ENCODE peak calls at places on chromosomes 7 and 10, in six cellular contexts. V is lower lobe of right lung; X is naive thymus-derived CD4-positive, alpha-beta T cell; S is CD4-positive, alpha-beta memory T cell; K is cardiac muscle cell; E is uterus. D is an unnamed sample. For H3K27me3, the result is how much of the 10 kb centered on the place peaks cover.

GRCh38 chr10:59900044-59900727 is 6.2 kb downstream of the CCDC6 start:
- DNase-seq in E (no peak), X (no peak), V (no peak), S (no peak), K (no peak), D (no peak)

GRCh38 chr10:116767235-116767634 is 24.9 kb upstream of the HSPA12A start:
- DNase-seq in E (peak), K (no peak), X (no peak), V (no peak), S (no peak), D (no peak)

GRCh38 chr7:113197274-113197673 is 78.9 kb upstream of the SMIM30 start:
- DNase-seq in E (no peak), X (no peak), S (no peak), V (no peak), K (no peak), D (no peak)

GRCh38 chr10:98242823-98243222 is 25.2 kb downstream of the LOXL4 start:
- DNase-seq in X (no peak), K (peak), V (no peak), S (no peak), E (no peak), D (no peak)

GRCh38 chr10:76936182-76936581 is 701.4 kb downstream of the KCNMA1 start:
- DNase-seq in K (no peak), E (no peak), S (no peak), X (no peak), V (no peak), D (no peak)

GRCh38 chr10:62844280-62845011 is 28.3 kb upstream of the EGR2 start:
- DNase-seq in E (no peak), S (no peak), V (no peak), K (no peak), X (no peak), D (no peak)

GRCh38 chr10:124734311-124735166 is 9.6 kb downstream of the FAM53B start:
- DNase-seq in K (no peak), E (peak), X (no peak), V (no peak), S (no peak), D (peak)

GRCh38 chr10:71597821-71598498 is 121.6 kb downstream of the C10orf105 start:
- DNase-seq in E (peak), S (no peak), K (no peak), V (peak), X (no peak), D (no peak)

GRCh38 chr10:79356104-79356503 is 8.8 kb downstream of the PPIF start:
- DNase-seq in X (no peak), K (no peak), E (no peak), V (no peak), S (no peak), D (no peak)

GRCh38 chr7:77799078-77799964 is 748 bp downstream of the PHTF2 start:
- DNase-seq in K (peak), V (peak), X (peak), E (peak), S (peak), D (peak)

GRCh38 chr7:117950601-117951278 is 77.5 kb upstream of the CTTNBP2 start:
- DNase-seq in E (no peak), V (no peak), S (no peak), K (no peak), X (no peak), D (no peak)

GRCh38 chr7:23918856-23919255 is 208.8 kb downstream of the STK31 start:
- DNase-seq in K (no peak), S (no peak), X (no peak), E (no peak), V (no peak), D (no peak)

GRCh38 chr7:87784424-87784823 is 91.7 kb downstream of the SLC25A40 start:
- DNase-seq in X (no peak), E (no peak), K (no peak), V (no peak), S (no peak), D (no peak)

GRCh38 chr7:157972914-157973313 is 614.7 kb downstream of the PTPRN2 start:
- DNase-seq in V (no peak), E (no peak), S (no peak), K (no peak), X (no peak), D (no peak)

GRCh38 chr10:28951484-28951883 is 274.2 kb downstream of the BAMBI start:
- DNase-seq in V (no peak), S (no peak), E (no peak), X (no peak), K (no peak), D (no peak)

GRCh38 chr10:35462491-35462934 is 126.2 kb downstream of the CCNY start:
- DNase-seq in E (no peak), V (no peak), X (no peak), K (peak), S (no peak), D (peak)

GRCh38 chr10:34364253-34365037 is 450.7 kb downstream of the PARD3 start:
- DNase-seq in E (no peak), X (no peak), K (no peak), S (no peak), V (no peak), D (no peak)

GRCh38 chr7:94962661-94963060 is 55.3 kb downstream of the PPP1R9A start:
- DNase-seq in E (no peak), S (no peak), V (no peak), X (no peak), K (no peak), D (no peak)

GRCh38 chr7:154833839-154834238 is 169.1 kb downstream of the PAXIP1 start:
- DNase-seq in E (no peak), S (no peak), V (no peak), K (no peak), X (no peak), D (no peak)

GRCh38 chr10:46516660-46517416 is 39.6 kb downstream of the GPRIN2 start:
- DNase-seq in V (peak), E (peak), X (no peak), K (no peak), S (no peak), D (no peak)

GRCh38 chr7:132307465-132307864 is 268.8 kb downstream of the PLXNA4 start:
- DNase-seq in S (no peak), V (no peak), K (no peak), X (no peak), E (no peak), D (no peak)

GRCh38 chr7:142100634-142101033 is 10.9 kb upstream of the MGAM2 start:
- DNase-seq in S (no peak), E (no peak), X (no peak), V (no peak), K (no peak), D (no peak)

GRCh38 chr10:96840841-96841518 is 8.9 kb downstream of the LCOR start:
- DNase-seq in V (no peak), S (no peak), X (no peak), E (no peak), K (no peak), D (no peak)

GRCh38 chr10:85873063-85873462 is 493.5 kb downstream of the GRID1 start:
- DNase-seq in X (no peak), K (no peak), E (no peak), V (no peak), S (no peak), D (no peak)

GRCh38 chr7:90455163-90456030 is 14.0 kb upstream of the PTTG1IP2 start:
- DNase-seq in K (peak), S (peak), E (no peak), X (peak), V (no peak), D (no peak)

GRCh38 chr7:135758531-135758932 is 9.9 kb upstream of the FAM180A start:
- DNase-seq in V (no peak), X (no peak), K (no peak), E (no peak), S (no peak), D (no peak)

GRCh38 chr10:110668443-110668842 is 24.3 kb downstream of the RBM20 start:
- DNase-seq in K (peak), E (no peak), S (no peak), X (no peak), V (no peak), D (no peak)

GRCh38 chr7:37194943-37195342 is 253.7 kb downstream of the ELMO1 start:
- DNase-seq in X (no peak), S (no peak), K (no peak), E (no peak), V (no peak), D (no peak)

GRCh38 chr10:30818854-30819253 is 189.3 kb upstream of the LYZL2 start:
- DNase-seq in E (no peak), S (no peak), K (no peak), V (no peak), X (no peak), D (no peak)

GRCh38 chr10:48509974-48510692 is 94.7 kb downstream of the ARHGAP22 start:
- DNase-seq in V (no peak), E (no peak), K (peak), X (no peak), S (no peak), D (no peak)

GRCh38 chr10:102602272-102603045 is 41.8 kb upstream of the TRIM8 start:
- DNase-seq in V (no peak), S (no peak), X (no peak), K (no peak), E (peak), D (no peak)

GRCh38 chr10:27861781-27862180 is 116.2 kb upstream of the MKX start:
- DNase-seq in S (no peak), X (no peak), K (no peak), E (no peak), V (no peak), D (no peak)

GRCh38 chr10:27857616-27858015 is 112.0 kb upstream of the MKX start:
- DNase-seq in V (no peak), K (peak), S (no peak), X (no peak), E (no peak), D (no peak)
- H3K27me3 ChIP-seq in V (under half), K (under half), S (under half), X (under half), E (under half), D (under half)

GRCh38 chr10:13218878-13219277 is 15.3 kb downstream of the UCMA start:
- DNase-seq in X (no peak), S (no peak), E (no peak), K (no peak), V (no peak), D (no peak)
- H3K27me3 ChIP-seq in X (under half), S (under half), E (under half), K (under half), V (under half), D (under half)

GRCh38 chr7:26078437-26079362 is 73.3 kb upstream of the NFE2L3 start:
- DNase-seq in K (peak), E (peak), V (peak), X (peak), S (peak), D (peak)
- H3K27me3 ChIP-seq in K (under half), E (under half), V (under half), X (under half), S (under half), D (under half)

GRCh38 chr7:101175664-101176063 is 4.4 kb downstream of the NAT16 start:
- DNase-seq in K (no peak), S (no peak), V (no peak), E (no peak), X (no peak), D (no peak)
- H3K27me3 ChIP-seq in K (half or more), S (half or more), V (half or more), E (half or more), X (under half), D (under half)

GRCh38 chr10:114400091-114400490 is 4.2 kb downstream of the AFAP1L2 start:
- DNase-seq in E (peak), X (no peak), K (no peak), S (no peak), V (no peak), D (no peak)

GRCh38 chr10:114403545-114404161 is 649 bp downstream of the AFAP1L2 start:
- DNase-seq in V (no peak), X (no peak), S (no peak), E (peak), K (peak), D (no peak)

GRCh38 chr10:114401195-114401741 is 3.0 kb downstream of the AFAP1L2 start:
- DNase-seq in X (no peak), E (peak), S (no peak), K (no peak), V (no peak), D (no peak)

GRCh38 chr10:114402871-114403544 is 1.3 kb downstream of the AFAP1L2 start:
- DNase-seq in S (no peak), V (no peak), X (no peak), E (no peak), K (no peak), D (no peak)

GRCh38 chr10:114402233-114402632 is 2.1 kb downstream of the AFAP1L2 start:
- DNase-seq in V (no peak), E (no peak), S (no peak), K (no peak), X (no peak), D (no peak)
- H3K27me3 ChIP-seq in V (under half), E (under half), S (under half), K (under half), X (under half), D (under half)

DNA sequence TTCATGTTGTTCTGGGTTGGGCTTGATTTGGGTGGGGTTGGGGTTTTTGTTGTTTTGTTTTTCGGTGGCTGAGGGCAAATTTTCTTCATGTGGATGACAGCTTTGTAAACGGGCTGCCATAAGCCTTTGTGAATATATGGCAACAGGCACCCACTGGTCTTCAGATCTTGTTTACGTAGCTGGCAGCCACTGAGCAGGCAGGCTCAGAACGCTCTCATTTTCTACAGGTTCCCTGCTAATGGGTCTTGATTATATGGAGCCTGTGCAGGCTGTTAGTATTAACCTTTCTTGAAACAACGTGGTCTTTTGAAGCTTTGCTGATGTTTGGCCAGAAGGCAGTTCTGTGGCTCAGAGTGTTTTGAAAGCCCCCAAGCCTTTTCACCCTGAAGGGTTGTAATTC is 199.7 kb downstream of the TNS3 start:
- DNase-seq in E (no peak), V (no peak), X (no peak), K (no peak), S (no peak), D (no peak)
- H3K27me3 ChIP-seq in E (under half), V (under half), X (under half), K (under half), S (under half), D (under half)

GRCh38 chr10:27744478-27745379 is 890 bp downstream of the MKX start:
- DNase-seq in X (peak), S (peak), V (peak), E (peak), K (peak), D (peak)
- H3K27me3 ChIP-seq in X (under half), S (half or more), V (half or more), E (under half), K (half or more), D (under half)

GRCh38 chr7:20787658-20788057 is 972 bp upstream of the SP8 start:
- DNase-seq in X (no peak), E (no peak), S (no peak), K (no peak), V (no peak), D (no peak)
- H3K27me3 ChIP-seq in X (under half), E (half or more), S (half or more), K (half or more), V (half or more), D (half or more)

GRCh38 chr10:123678376-123678775 is 12.2 kb downstream of the GPR26 start:
- DNase-seq in V (no peak), S (no peak), X (no peak), E (no peak), K (no peak), D (no peak)

GRCh38 chr10:123675811-123676210 is 9.7 kb downstream of the GPR26 start:
- DNase-seq in K (no peak), E (no peak), X (no peak), S (no peak), V (no peak), D (no peak)

GRCh38 chr10:123669901-123670300 is 3.7 kb downstream of the GPR26 start:
- DNase-seq in E (no peak), S (no peak), X (no peak), K (no peak), V (no peak), D (no peak)

GRCh38 chr10:123677556-123677955 is 11.4 kb downstream of the GPR26 start:
- DNase-seq in S (no peak), V (no peak), E (no peak), K (no peak), X (no peak), D (no peak)

GRCh38 chr10:123674741-123675140 is 8.6 kb downstream of the GPR26 start:
- DNase-seq in E (no peak), V (no peak), X (no peak), K (no peak), S (no peak), D (no peak)
- H3K27me3 ChIP-seq in E (under half), V (under half), X (under half), K (under half), S (under half), D (under half)

GRCh38 chr7:73358590-73359275 is 30.8 kb downstream of the FKBP6 start:
- DNase-seq in X (no peak), K (no peak), V (no peak), S (no peak), E (no peak), D (no peak)
- H3K27me3 ChIP-seq in X (under half), K (under half), V (under half), S (under half), E (under half), D (under half)

D was measured in CD4-positive, CD25-positive, alpha-beta regulatory T cell.